ENCODE peak calls at places on chromosome 4, in six cellular contexts. T, X, N, J, V and U are unnamed samples.

GRCh38 chr4:85127653-85128052 is 161.2 kb upstream of the WDFY3 start:
- DNase-seq in V (peak), T (no peak), X (no peak), J (no peak), N (no peak), U (no peak)

GRCh38 chr4:81351653-81352455 is 119.9 kb downstream of the RASGEF1B start:
- DNase-seq in N (peak), V (peak), X (peak), T (peak), J (peak), U (peak)

GRCh38 chr4:80276922-80277321 is 10.5 kb downstream of the FGF5 start:
- DNase-seq in T (no peak), J (no peak), N (no peak), V (no peak), X (no peak), U (no peak)

GRCh38 chr4:154465085-154465484 is 26.5 kb downstream of the DCHS2 start:
- DNase-seq in V (no peak), T (no peak), N (no peak), J (no peak), X (no peak), U (no peak)

GRCh38 chr4:188428935-188429334 is 289.7 kb downstream of the TRIML1 start:
- DNase-seq in V (no peak), T (no peak), N (no peak), X (no peak), J (no peak), U (no peak)

GRCh38 chr4:135244605-135245146 is 1043.1 kb upstream of the PABPC4L start:
- DNase-seq in N (no peak), V (no peak), X (no peak), J (no peak), T (no peak), U (no peak)

GRCh38 chr4:134546279-134546678 is 344.7 kb upstream of the PABPC4L start:
- DNase-seq in T (no peak), N (no peak), J (no peak), V (no peak), X (no peak), U (no peak)

GRCh38 chr4:138897818-138898226 is 117.8 kb upstream of the NOCT start:
- DNase-seq in N (no peak), T (no peak), J (no peak), X (peak), V (peak), U (no peak)

GRCh38 chr4:3472411-3473141 is 9.5 kb downstream of the DOK7 start:
- DNase-seq in N (no peak), J (no peak), X (no peak), V (no peak), T (no peak), U (no peak)

GRCh38 chr4:9898596-9899345 is 117.3 kb downstream of the DRD5 start:
- DNase-seq in J (no peak), X (no peak), T (peak), N (peak), V (no peak), U (no peak)

GRCh38 chr4:122053186-122053585 is 98.9 kb upstream of the BLTP1 start:
- DNase-seq in V (no peak), T (no peak), X (no peak), N (no peak), J (no peak), U (no peak)

GRCh38 chr4:18020671-18021469 is 685 bp downstream of the LCORL start:
- DNase-seq in N (peak), X (peak), V (peak), T (peak), J (peak), U (peak)

GRCh38 chr4:152536545-152537182 is 772 bp upstream of the FBXW7 start:
- DNase-seq in V (peak), N (no peak), T (peak), X (no peak), J (peak), U (no peak)

GRCh38 chr4:40502936-40503335 is 126.7 kb downstream of the RBM47 start:
- DNase-seq in T (no peak), J (no peak), N (no peak), V (no peak), X (no peak), U (no peak)

GRCh38 chr4:66688674-66689073 is 856.6 kb downstream of the CENPC start:
- DNase-seq in V (peak), J (no peak), N (no peak), X (no peak), T (no peak), U (no peak)

GRCh38 chr4:139665690-139666529 is at the start of gene MGST2:
- DNase-seq in T (peak), X (no peak), N (peak), J (no peak), V (peak), U (peak)

GRCh38 chr4:2934077-2934812 is 29.0 kb downstream of the NOP14 start:
- DNase-seq in T (no peak), J (peak), V (peak), X (no peak), N (no peak), U (peak)

GRCh38 chr4:15832523-15833451 is 54.7 kb downstream of the CD38 start:
- DNase-seq in X (no peak), T (no peak), J (no peak), N (no peak), V (no peak), U (no peak)

GRCh38 chr4:173152104-173152503 is 16.5 kb upstream of the GALNT7 start:
- DNase-seq in X (no peak), T (no peak), N (no peak), J (no peak), V (no peak), U (no peak)

GRCh38 chr4:3707423-3708102 is 58.6 kb upstream of the ADRA2C start:
- DNase-seq in V (no peak), T (no peak), N (no peak), X (no peak), J (no peak), U (no peak)

GRCh38 chr4:184345573-184345922 is 127.9 kb upstream of the ENPP6 start:
- DNase-seq in J (no peak), T (peak), V (no peak), X (no peak), N (no peak), U (peak)

GRCh38 chr4:149048451-149049143 is 606.4 kb upstream of the NR3C2 start:
- DNase-seq in X (no peak), T (no peak), V (no peak), N (no peak), J (no peak), U (no peak)

GRCh38 chr4:173761236-173761635 is 231.2 kb upstream of the HAND2 start:
- DNase-seq in X (no peak), T (no peak), V (no peak), J (no peak), N (no peak), U (no peak)

GRCh38 chr4:180500146-180500545 is 1743.1 kb upstream of the TENM3 start:
- DNase-seq in T (no peak), X (no peak), V (no peak), N (no peak), J (no peak), U (no peak)

GRCh38 chr4:146334862-146335449 is 120.6 kb downstream of the REELD1 start:
- DNase-seq in V (no peak), J (no peak), N (no peak), X (no peak), T (no peak), U (no peak)

GRCh38 chr4:98506462-98507132 is 151.8 kb downstream of the TSPAN5 start:
- DNase-seq in N (no peak), V (no peak), T (no peak), J (no peak), X (no peak), U (no peak)

GRCh38 chr4:19329077-19329476 is 922.6 kb upstream of the SLIT2 start:
- DNase-seq in X (no peak), J (no peak), T (no peak), N (no peak), V (no peak), U (no peak)

GRCh38 chr4:34178476-34178875 is 2065.8 kb downstream of the ARAP2 start:
- DNase-seq in X (no peak), V (no peak), T (no peak), N (no peak), J (no peak), U (no peak)

GRCh38 chr4:1767058-1767769 is 25.9 kb upstream of the FGFR3 start:
- DNase-seq in N (no peak), V (no peak), X (no peak), J (no peak), T (no peak), U (no peak)

GRCh38 chr4:159018062-159018629 is 84.7 kb upstream of the RAPGEF2 start:
- DNase-seq in V (no peak), X (no peak), J (no peak), N (no peak), T (no peak), U (no peak)

GRCh38 chr4:139763668-139764067 is 98.0 kb downstream of the MGST2 start:
- DNase-seq in J (no peak), N (no peak), V (no peak), X (no peak), T (no peak), U (no peak)

GRCh38 chr4:159042097-159042605 is 60.7 kb upstream of the RAPGEF2 start:
- DNase-seq in V (no peak), N (no peak), T (peak), J (no peak), X (no peak), U (peak)

GRCh38 chr4:7031526-7032449 is 11.4 kb upstream of the TADA2B start:
- DNase-seq in T (no peak), V (peak), X (no peak), N (no peak), J (no peak), U (no peak)

GRCh38 chr4:8688041-8688907 is 95.7 kb downstream of the CPZ start:
- DNase-seq in X (no peak), V (no peak), T (no peak), N (peak), J (no peak), U (no peak)

GRCh38 chr4:155759372-155760252 is 791 bp downstream of the GUCY1B1 start:
- DNase-seq in N (peak), V (no peak), X (no peak), T (peak), J (no peak), U (peak)

GRCh38 chr4:173834151-173834550 is 304.1 kb upstream of the HAND2 start:
- DNase-seq in N (no peak), J (no peak), T (no peak), V (no peak), X (no peak), U (no peak)

GRCh38 chr4:57424231-57424897 is 314.2 kb upstream of the IGFBP7 start:
- DNase-seq in J (no peak), X (no peak), N (no peak), T (peak), V (peak), U (no peak)

GRCh38 chr4:40576651-40577480 is 52.8 kb downstream of the RBM47 start:
- DNase-seq in J (no peak), T (peak), N (peak), V (peak), X (peak), U (peak)

GRCh38 chr4:69060651-69061308 is 35.5 kb upstream of the UGT2B7 start:
- DNase-seq in T (no peak), J (no peak), V (no peak), N (no peak), X (no peak), U (peak)